ENCODE peak calls at places on chromosome 3, in seven cellular contexts. I is activated naive CD4-positive, alpha-beta T cell; E is NCI-H2227 treated with DMSO at 0.1 percent for 48 hours; P is CD8-positive, alpha-beta memory T cell; J is HEK293T; O is pancreas; F is HFFc6. H is an unnamed sample.

GRCh38 chr3:190281308-190282051 is 40.8 kb downstream of the CLDN1 start:
- DNase-seq in J (no peak), F (no peak), I (no peak), P (no peak), O (no peak), E (no peak), H (no peak)

GRCh38 chr3:136835817-136836510 is 17.0 kb downstream of the SLC35G2 start:
- DNase-seq in O (no peak), J (no peak), I (no peak), P (no peak), F (no peak), E (no peak), H (no peak)

GRCh38 chr3:39814007-39814406 is 4.6 kb downstream of the MYRIP start:
- DNase-seq in O (no peak), F (peak; percentile 4), I (no peak), P (no peak), E (no peak), J (no peak), H (no peak)

GRCh38 chr3:148203263-148204010 is 494.3 kb upstream of the AGTR1 start:
- DNase-seq in I (no peak), F (no peak), J (no peak), E (no peak), O (no peak), P (no peak), H (no peak)

GRCh38 chr3:38558864-38559263 is 62.7 kb downstream of the EXOG start:
- DNase-seq in I (no peak), J (no peak), O (no peak), E (no peak), F (no peak), P (no peak), H (peak; percentile 3)

GRCh38 chr3:78186404-78186803 is 1146.5 kb downstream of the ROBO2 start:
- DNase-seq in P (no peak), O (no peak), I (no peak), J (no peak), E (no peak), F (no peak), H (no peak)

GRCh38 chr3:81419196-81419595 is 342.2 kb downstream of the GBE1 start:
- DNase-seq in P (no peak), I (no peak), O (no peak), F (peak; percentile 11), E (peak; percentile 13), J (peak; percentile 9), H (no peak)

GRCh38 chr3:36540898-36541518 is 160.7 kb downstream of the STAC start:
- DNase-seq in I (no peak), E (no peak), P (no peak), F (no peak), J (peak; percentile 25), O (no peak), H (peak; percentile 41)

GRCh38 chr3:177213806-177214528 is 16.7 kb upstream of the TBL1XR1 start:
- DNase-seq in I (no peak), J (no peak), F (no peak), P (no peak), O (no peak), E (no peak), H (no peak)

GRCh38 chr3:25536668-25537331 is 108.7 kb downstream of the RARB start:
- DNase-seq in P (no peak), E (no peak), I (no peak), J (no peak), O (no peak), F (no peak), H (no peak)